ENCODE peak calls at places on chromosomes 3 and 15, in eight cellular contexts. B is T-cell; N is activated CD4-positive, alpha-beta T cell treated with anti-CD3 and anti-CD28 coated beads, Interleukin-2, amount 10 ng/mL, durations not matched to agents 7 days and 5 days; E is type B pancreatic cell; X is cerebellum; Z is naive thymus-derived CD8-positive, alpha-beta T cell; T is HTR-8/SVneo; V is AG09319. S is an unnamed sample.

GRCh38 chr3:120274739-120275167 is 10.3 kb downstream of the GPR156 start:
- DNase-seq in Z (no peak), N (no peak), V (no peak), X (no peak), T (no peak), E (no peak), B (no peak), S (no peak)

GRCh38 chr15:31197497-31198414 is 96.2 kb upstream of the TRPM1 start:
- DNase-seq in Z (peak), E (no peak), B (peak), X (no peak), N (peak), T (no peak), V (no peak), S (no peak)

GRCh38 chr3:105369501-105370371 is 3.0 kb downstream of the ALCAM start:
- DNase-seq in N (peak), E (peak), X (no peak), V (no peak), T (peak), B (peak), Z (peak), S (no peak)

GRCh38 chr3:158794936-158795518 is 6.8 kb upstream of the MFSD1 start:
- DNase-seq in Z (no peak), E (no peak), X (no peak), N (no peak), T (peak), B (no peak), V (no peak), S (no peak)

GRCh38 chr3:48681541-48681880 is 4.2 kb downstream of the NCKIPSD start:
- DNase-seq in V (no peak), N (no peak), E (no peak), Z (no peak), B (no peak), X (no peak), T (no peak), S (no peak)

GRCh38 chr15:72911658-72912057 is 128.1 kb upstream of the ADPGK start:
- DNase-seq in B (no peak), E (no peak), N (no peak), V (no peak), Z (no peak), X (no peak), T (no peak), S (no peak)

GRCh38 chr3:72547183-72547582 is 301.1 kb downstream of the SHQ1 start:
- DNase-seq in T (no peak), B (no peak), V (no peak), E (no peak), X (no peak), Z (no peak), N (no peak), S (no peak)

GRCh38 chr15:92878593-92879053 is 21.5 kb upstream of the CHD2 start:
- DNase-seq in T (no peak), N (no peak), X (no peak), E (no peak), B (no peak), Z (no peak), V (no peak), S (no peak)

GRCh38 chr15:78873796-78874761 is 1.4 kb downstream of the MORF4L1 start:
- DNase-seq in Z (peak), T (no peak), E (no peak), N (peak), V (no peak), X (peak), B (peak), S (no peak)

GRCh38 chr3:43206632-43207031 is 79.7 kb upstream of the SNRK start:
- DNase-seq in N (no peak), T (no peak), X (no peak), V (no peak), B (no peak), E (no peak), Z (no peak), S (no peak)

GRCh38 chr3:72299321-72299802 is 514.4 kb upstream of the PROK2 start:
- DNase-seq in V (no peak), Z (no peak), X (no peak), N (no peak), T (no peak), B (no peak), E (no peak), S (no peak)

GRCh38 chr3:45890405-45890804 is 4.1 kb downstream of the CCR9 start:
- DNase-seq in B (peak), N (no peak), E (no peak), Z (peak), T (no peak), V (no peak), X (no peak), S (no peak)

GRCh38 chr3:124890573-124891190 is 3.5 kb upstream of the ITGB5 start:
- DNase-seq in V (no peak), N (no peak), T (no peak), Z (no peak), E (no peak), X (no peak), B (no peak), S (no peak)

GRCh38 chr15:78156653-78157052 is 7.5 kb downstream of the IDH3A start:
- DNase-seq in E (no peak), T (no peak), V (no peak), N (no peak), Z (no peak), B (no peak), X (no peak), S (no peak)

GRCh38 chr15:87689716-87690115 is 566.8 kb downstream of the NTRK3 start:
- DNase-seq in T (no peak), N (no peak), B (no peak), E (no peak), Z (no peak), V (no peak), X (no peak), S (no peak)

GRCh38 chr3:69542265-69543079 is 156.6 kb upstream of the FRMD4B start:
- DNase-seq in E (peak), B (no peak), V (no peak), X (peak), T (no peak), N (no peak), Z (no peak), S (no peak)

GRCh38 chr15:39235084-39235795 is 345.6 kb upstream of the THBS1 start:
- DNase-seq in B (no peak), N (no peak), Z (no peak), E (no peak), X (no peak), V (no peak), T (peak), S (peak)

GRCh38 chr3:77414881-77415280 is 375.0 kb downstream of the ROBO2 start:
- DNase-seq in E (no peak), N (no peak), Z (no peak), V (peak), B (no peak), T (no peak), X (no peak), S (peak)

GRCh38 chr15:85582719-85583089 is 202.3 kb downstream of the AKAP13 start:
- DNase-seq in Z (peak), T (no peak), N (peak), X (no peak), E (no peak), B (peak), V (no peak), S (no peak)

GRCh38 chr3:32778389-32778788 is 39.4 kb upstream of the TRIM71 start:
- DNase-seq in E (no peak), X (no peak), N (no peak), Z (no peak), V (no peak), T (no peak), B (no peak), S (no peak)

GRCh38 chr15:81161851-81162250 is 27.8 kb downstream of the CFAP161 start:
- DNase-seq in B (no peak), T (no peak), N (no peak), E (no peak), Z (no peak), X (no peak), V (no peak), S (no peak)

GRCh38 chr3:19149388-19149787 is 1.1 kb downstream of the KCNH8 start:
- DNase-seq in V (no peak), X (no peak), N (peak), E (no peak), Z (peak), T (no peak), B (peak), S (no peak)

S was measured in BJ.